ENCODE peak calls at places on chromosomes 12 and 14, in ten cellular contexts. One of them, this sample, is unnamed.

GRCh38 chr12:124236651-124237050 is 58.2 kb upstream of the RFLNA start:
- DNase-seq in activated CD4-positive, alpha-beta T cell treated with anti-CD3 and anti-CD28 coated beads, Interleukin-2, amount 10 ng/mL, durations not matched to agents 7 days and 5 days: no peak
- DNase-seq in activated naive CD8-positive, alpha-beta T cell treated with anti-CD3 and anti-CD28 coated beads for 36 hours: no peak
- DNase-seq in left kidney: no peak
- DNase-seq in MG63: peak
- DNase-seq in ACHN: peak
- DNase-seq in lower lobe of right lung: no peak
- DNase-seq in effector memory CD4-positive, alpha-beta T cell: no peak
- DNase-seq in pons: no peak
- DNase-seq in stimulated activated CD4-positive, alpha-beta T cell treated with anti-CD3 and anti-CD28 coated beads, Interleukin-12 subunit alpha, Interleukin-12 subunit beta, amount 100 ng/mL, for 4 hours: no peak
- DNase-seq in this sample: no peak

GRCh38 chr14:90522585-90523191 is 125.9 kb downstream of the CALM1 start:
- DNase-seq in effector memory CD4-positive, alpha-beta T cell: no peak
- DNase-seq in activated naive CD8-positive, alpha-beta T cell treated with anti-CD3 and anti-CD28 coated beads for 36 hours: no peak
- DNase-seq in stimulated activated CD4-positive, alpha-beta T cell treated with anti-CD3 and anti-CD28 coated beads, Interleukin-12 subunit alpha, Interleukin-12 subunit beta, amount 100 ng/mL, for 4 hours: no peak
- DNase-seq in activated CD4-positive, alpha-beta T cell treated with anti-CD3 and anti-CD28 coated beads, Interleukin-2, amount 10 ng/mL, durations not matched to agents 7 days and 5 days: no peak
- DNase-seq in lower lobe of right lung: peak
- DNase-seq in MG63: no peak
- DNase-seq in left kidney: peak
- DNase-seq in ACHN: peak
- DNase-seq in pons: no peak
- DNase-seq in this sample: no peak

GRCh38 chr12:114185036-114185435 is 218.9 kb upstream of the RBM19 start:
- DNase-seq in ACHN: no peak
- DNase-seq in left kidney: no peak
- DNase-seq in lower lobe of right lung: no peak
- DNase-seq in stimulated activated CD4-positive, alpha-beta T cell treated with anti-CD3 and anti-CD28 coated beads, Interleukin-12 subunit alpha, Interleukin-12 subunit beta, amount 100 ng/mL, for 4 hours: no peak
- DNase-seq in pons: peak
- DNase-seq in activated CD4-positive, alpha-beta T cell treated with anti-CD3 and anti-CD28 coated beads, Interleukin-2, amount 10 ng/mL, durations not matched to agents 7 days and 5 days: no peak
- DNase-seq in MG63: no peak
- DNase-seq in effector memory CD4-positive, alpha-beta T cell: no peak
- DNase-seq in activated naive CD8-positive, alpha-beta T cell treated with anti-CD3 and anti-CD28 coated beads for 36 hours: no peak
- DNase-seq in this sample: no peak

GRCh38 chr14:103846008-103846568 is 1.3 kb downstream of the PPP1R13B start:
- DNase-seq in effector memory CD4-positive, alpha-beta T cell: no peak
- DNase-seq in ACHN: no peak
- DNase-seq in pons: peak
- DNase-seq in lower lobe of right lung: no peak
- DNase-seq in activated naive CD8-positive, alpha-beta T cell treated with anti-CD3 and anti-CD28 coated beads for 36 hours: no peak
- DNase-seq in activated CD4-positive, alpha-beta T cell treated with anti-CD3 and anti-CD28 coated beads, Interleukin-2, amount 10 ng/mL, durations not matched to agents 7 days and 5 days: no peak
- DNase-seq in MG63: no peak
- DNase-seq in stimulated activated CD4-positive, alpha-beta T cell treated with anti-CD3 and anti-CD28 coated beads, Interleukin-12 subunit alpha, Interleukin-12 subunit beta, amount 100 ng/mL, for 4 hours: no peak
- DNase-seq in left kidney: no peak
- DNase-seq in this sample: no peak

GRCh38 chr12:110725267-110725666 is 17.4 kb downstream of the PPP1CC start:
- DNase-seq in MG63: no peak
- DNase-seq in effector memory CD4-positive, alpha-beta T cell: no peak
- DNase-seq in left kidney: no peak
- DNase-seq in activated CD4-positive, alpha-beta T cell treated with anti-CD3 and anti-CD28 coated beads, Interleukin-2, amount 10 ng/mL, durations not matched to agents 7 days and 5 days: no peak
- DNase-seq in pons: no peak
- DNase-seq in activated naive CD8-positive, alpha-beta T cell treated with anti-CD3 and anti-CD28 coated beads for 36 hours: no peak
- DNase-seq in ACHN: no peak
- DNase-seq in lower lobe of right lung: no peak
- DNase-seq in stimulated activated CD4-positive, alpha-beta T cell treated with anti-CD3 and anti-CD28 coated beads, Interleukin-12 subunit alpha, Interleukin-12 subunit beta, amount 100 ng/mL, for 4 hours: no peak
- DNase-seq in this sample: no peak

GRCh38 chr12:89247962-89248361 is 104.3 kb downstream of the DUSP6 start:
- DNase-seq in left kidney: no peak
- DNase-seq in lower lobe of right lung: no peak
- DNase-seq in MG63: no peak
- DNase-seq in effector memory CD4-positive, alpha-beta T cell: no peak
- DNase-seq in stimulated activated CD4-positive, alpha-beta T cell treated with anti-CD3 and anti-CD28 coated beads, Interleukin-12 subunit alpha, Interleukin-12 subunit beta, amount 100 ng/mL, for 4 hours: no peak
- DNase-seq in activated naive CD8-positive, alpha-beta T cell treated with anti-CD3 and anti-CD28 coated beads for 36 hours: no peak
- DNase-seq in activated CD4-positive, alpha-beta T cell treated with anti-CD3 and anti-CD28 coated beads, Interleukin-2, amount 10 ng/mL, durations not matched to agents 7 days and 5 days: no peak
- DNase-seq in pons: no peak
- DNase-seq in ACHN: no peak
- DNase-seq in this sample: no peak

GRCh38 chr12:69987453-69988102 is 162.6 kb downstream of the MYRFL start:
- DNase-seq in MG63: peak
- DNase-seq in left kidney: peak
- DNase-seq in lower lobe of right lung: no peak
- DNase-seq in ACHN: peak
- DNase-seq in activated naive CD8-positive, alpha-beta T cell treated with anti-CD3 and anti-CD28 coated beads for 36 hours: no peak
- DNase-seq in stimulated activated CD4-positive, alpha-beta T cell treated with anti-CD3 and anti-CD28 coated beads, Interleukin-12 subunit alpha, Interleukin-12 subunit beta, amount 100 ng/mL, for 4 hours: no peak
- DNase-seq in activated CD4-positive, alpha-beta T cell treated with anti-CD3 and anti-CD28 coated beads, Interleukin-2, amount 10 ng/mL, durations not matched to agents 7 days and 5 days: no peak
- DNase-seq in effector memory CD4-positive, alpha-beta T cell: no peak
- DNase-seq in pons: no peak
- DNase-seq in this sample: no peak

GRCh38 chr12:3432176-3432742 is 58.7 kb upstream of the PRMT8 start:
- DNase-seq in pons: no peak
- DNase-seq in lower lobe of right lung: no peak
- DNase-seq in activated naive CD8-positive, alpha-beta T cell treated with anti-CD3 and anti-CD28 coated beads for 36 hours: no peak
- DNase-seq in activated CD4-positive, alpha-beta T cell treated with anti-CD3 and anti-CD28 coated beads, Interleukin-2, amount 10 ng/mL, durations not matched to agents 7 days and 5 days: peak
- DNase-seq in left kidney: no peak
- DNase-seq in MG63: no peak
- DNase-seq in effector memory CD4-positive, alpha-beta T cell: no peak
- DNase-seq in ACHN: no peak
- DNase-seq in stimulated activated CD4-positive, alpha-beta T cell treated with anti-CD3 and anti-CD28 coated beads, Interleukin-12 subunit alpha, Interleukin-12 subunit beta, amount 100 ng/mL, for 4 hours: no peak
- DNase-seq in this sample: no peak

GRCh38 chr14:82657186-82657675 is 1123.6 kb upstream of the SEL1L start:
- DNase-seq in effector memory CD4-positive, alpha-beta T cell: no peak
- DNase-seq in activated naive CD8-positive, alpha-beta T cell treated with anti-CD3 and anti-CD28 coated beads for 36 hours: no peak
- DNase-seq in activated CD4-positive, alpha-beta T cell treated with anti-CD3 and anti-CD28 coated beads, Interleukin-2, amount 10 ng/mL, durations not matched to agents 7 days and 5 days: no peak
- DNase-seq in lower lobe of right lung: no peak
- DNase-seq in MG63: no peak
- DNase-seq in stimulated activated CD4-positive, alpha-beta T cell treated with anti-CD3 and anti-CD28 coated beads, Interleukin-12 subunit alpha, Interleukin-12 subunit beta, amount 100 ng/mL, for 4 hours: no peak
- DNase-seq in pons: no peak
- DNase-seq in left kidney: no peak
- DNase-seq in ACHN: no peak
- DNase-seq in this sample: no peak

GRCh38 chr12:122097641-122098364 is 19.2 kb downstream of the MLXIP start:
- DNase-seq in lower lobe of right lung: peak
- DNase-seq in MG63: no peak
- DNase-seq in stimulated activated CD4-positive, alpha-beta T cell treated with anti-CD3 and anti-CD28 coated beads, Interleukin-12 subunit alpha, Interleukin-12 subunit beta, amount 100 ng/mL, for 4 hours: no peak
- DNase-seq in activated CD4-positive, alpha-beta T cell treated with anti-CD3 and anti-CD28 coated beads, Interleukin-2, amount 10 ng/mL, durations not matched to agents 7 days and 5 days: no peak
- DNase-seq in pons: no peak
- DNase-seq in effector memory CD4-positive, alpha-beta T cell: no peak
- DNase-seq in ACHN: no peak
- DNase-seq in activated naive CD8-positive, alpha-beta T cell treated with anti-CD3 and anti-CD28 coated beads for 36 hours: no peak
- DNase-seq in left kidney: peak
- DNase-seq in this sample: no peak

GRCh38 chr12:127284870-127285431 is 982.0 kb upstream of the TMEM132C start:
- DNase-seq in effector memory CD4-positive, alpha-beta T cell: no peak
- DNase-seq in lower lobe of right lung: no peak
- DNase-seq in activated naive CD8-positive, alpha-beta T cell treated with anti-CD3 and anti-CD28 coated beads for 36 hours: no peak
- DNase-seq in pons: no peak
- DNase-seq in left kidney: no peak
- DNase-seq in ACHN: peak
- DNase-seq in MG63: peak
- DNase-seq in stimulated activated CD4-positive, alpha-beta T cell treated with anti-CD3 and anti-CD28 coated beads, Interleukin-12 subunit alpha, Interleukin-12 subunit beta, amount 100 ng/mL, for 4 hours: no peak
- DNase-seq in activated CD4-positive, alpha-beta T cell treated with anti-CD3 and anti-CD28 coated beads, Interleukin-2, amount 10 ng/mL, durations not matched to agents 7 days and 5 days: no peak
- DNase-seq in this sample: peak

GRCh38 chr14:51653096-51653814 is 1.5 kb downstream of the FRMD6 start:
- DNase-seq in lower lobe of right lung: no peak
- DNase-seq in activated CD4-positive, alpha-beta T cell treated with anti-CD3 and anti-CD28 coated beads, Interleukin-2, amount 10 ng/mL, durations not matched to agents 7 days and 5 days: peak
- DNase-seq in MG63: no peak
- DNase-seq in pons: peak
- DNase-seq in left kidney: peak
- DNase-seq in ACHN: peak
- DNase-seq in stimulated activated CD4-positive, alpha-beta T cell treated with anti-CD3 and anti-CD28 coated beads, Interleukin-12 subunit alpha, Interleukin-12 subunit beta, amount 100 ng/mL, for 4 hours: no peak
- DNase-seq in activated naive CD8-positive, alpha-beta T cell treated with anti-CD3 and anti-CD28 coated beads for 36 hours: no peak
- DNase-seq in effector memory CD4-positive, alpha-beta T cell: no peak
- DNase-seq in this sample: no peak

GRCh38 chr14:90201344-90201743 is 55.0 kb upstream of the PSMC1 start:
- DNase-seq in effector memory CD4-positive, alpha-beta T cell: no peak
- DNase-seq in activated naive CD8-positive, alpha-beta T cell treated with anti-CD3 and anti-CD28 coated beads for 36 hours: no peak
- DNase-seq in MG63: no peak
- DNase-seq in stimulated activated CD4-positive, alpha-beta T cell treated with anti-CD3 and anti-CD28 coated beads, Interleukin-12 subunit alpha, Interleukin-12 subunit beta, amount 100 ng/mL, for 4 hours: no peak
- DNase-seq in left kidney: no peak
- DNase-seq in pons: no peak
- DNase-seq in activated CD4-positive, alpha-beta T cell treated with anti-CD3 and anti-CD28 coated beads, Interleukin-2, amount 10 ng/mL, durations not matched to agents 7 days and 5 days: no peak
- DNase-seq in lower lobe of right lung: no peak
- DNase-seq in ACHN: no peak
- DNase-seq in this sample: no peak

GRCh38 chr14:92866181-92866752 is 56.7 kb upstream of the CHGA start:
- DNase-seq in activated naive CD8-positive, alpha-beta T cell treated with anti-CD3 and anti-CD28 coated beads for 36 hours: no peak
- DNase-seq in stimulated activated CD4-positive, alpha-beta T cell treated with anti-CD3 and anti-CD28 coated beads, Interleukin-12 subunit alpha, Interleukin-12 subunit beta, amount 100 ng/mL, for 4 hours: no peak
- DNase-seq in left kidney: no peak
- DNase-seq in pons: no peak
- DNase-seq in effector memory CD4-positive, alpha-beta T cell: no peak
- DNase-seq in MG63: no peak
- DNase-seq in ACHN: no peak
- DNase-seq in activated CD4-positive, alpha-beta T cell treated with anti-CD3 and anti-CD28 coated beads, Interleukin-2, amount 10 ng/mL, durations not matched to agents 7 days and 5 days: no peak
- DNase-seq in lower lobe of right lung: no peak
- DNase-seq in this sample: no peak

GRCh38 chr12:66902020-66902419 is 223.1 kb upstream of the GRIP1 start:
- DNase-seq in ACHN: no peak
- DNase-seq in MG63: no peak
- DNase-seq in effector memory CD4-positive, alpha-beta T cell: no peak
- DNase-seq in pons: no peak
- DNase-seq in activated CD4-positive, alpha-beta T cell treated with anti-CD3 and anti-CD28 coated beads, Interleukin-2, amount 10 ng/mL, durations not matched to agents 7 days and 5 days: no peak
- DNase-seq in lower lobe of right lung: no peak
- DNase-seq in stimulated activated CD4-positive, alpha-beta T cell treated with anti-CD3 and anti-CD28 coated beads, Interleukin-12 subunit alpha, Interleukin-12 subunit beta, amount 100 ng/mL, for 4 hours: no peak
- DNase-seq in activated naive CD8-positive, alpha-beta T cell treated with anti-CD3 and anti-CD28 coated beads for 36 hours: no peak
- DNase-seq in left kidney: no peak
- DNase-seq in this sample: no peak

GRCh38 chr14:35402323-35403084 is 2.0 kb downstream of the NFKBIA start:
- DNase-seq in activated CD4-positive, alpha-beta T cell treated with anti-CD3 and anti-CD28 coated beads, Interleukin-2, amount 10 ng/mL, durations not matched to agents 7 days and 5 days: peak
- DNase-seq in pons: no peak
- DNase-seq in MG63: no peak
- DNase-seq in effector memory CD4-positive, alpha-beta T cell: peak
- DNase-seq in left kidney: peak
- DNase-seq in lower lobe of right lung: no peak
- DNase-seq in stimulated activated CD4-positive, alpha-beta T cell treated with anti-CD3 and anti-CD28 coated beads, Interleukin-12 subunit alpha, Interleukin-12 subunit beta, amount 100 ng/mL, for 4 hours: peak
- DNase-seq in activated naive CD8-positive, alpha-beta T cell treated with anti-CD3 and anti-CD28 coated beads for 36 hours: peak
- DNase-seq in ACHN: no peak
- DNase-seq in this sample: peak

GRCh38 chr14:102932484-102933248 is 10.2 kb downstream of the AMN start:
- DNase-seq in activated CD4-positive, alpha-beta T cell treated with anti-CD3 and anti-CD28 coated beads, Interleukin-2, amount 10 ng/mL, durations not matched to agents 7 days and 5 days: no peak
- DNase-seq in stimulated activated CD4-positive, alpha-beta T cell treated with anti-CD3 and anti-CD28 coated beads, Interleukin-12 subunit alpha, Interleukin-12 subunit beta, amount 100 ng/mL, for 4 hours: no peak
- DNase-seq in left kidney: no peak
- DNase-seq in ACHN: no peak
- DNase-seq in pons: no peak
- DNase-seq in MG63: no peak
- DNase-seq in activated naive CD8-positive, alpha-beta T cell treated with anti-CD3 and anti-CD28 coated beads for 36 hours: no peak
- DNase-seq in effector memory CD4-positive, alpha-beta T cell: no peak
- DNase-seq in lower lobe of right lung: peak
- DNase-seq in this sample: no peak

GRCh38 chr12:2693204-2693860 is 101.4 kb upstream of the FKBP4 start:
- DNase-seq in activated naive CD8-positive, alpha-beta T cell treated with anti-CD3 and anti-CD28 coated beads for 36 hours: no peak
- DNase-seq in effector memory CD4-positive, alpha-beta T cell: no peak
- DNase-seq in ACHN: no peak
- DNase-seq in activated CD4-positive, alpha-beta T cell treated with anti-CD3 and anti-CD28 coated beads, Interleukin-2, amount 10 ng/mL, durations not matched to agents 7 days and 5 days: peak
- DNase-seq in left kidney: peak
- DNase-seq in MG63: no peak
- DNase-seq in pons: no peak
- DNase-seq in lower lobe of right lung: no peak
- DNase-seq in stimulated activated CD4-positive, alpha-beta T cell treated with anti-CD3 and anti-CD28 coated beads, Interleukin-12 subunit alpha, Interleukin-12 subunit beta, amount 100 ng/mL, for 4 hours: no peak
- DNase-seq in this sample: no peak

GRCh38 chr12:9667403-9667802 is 2.1 kb upstream of the CLEC2D start:
- DNase-seq in ACHN: no peak
- DNase-seq in MG63: no peak
- DNase-seq in stimulated activated CD4-positive, alpha-beta T cell treated with anti-CD3 and anti-CD28 coated beads, Interleukin-12 subunit alpha, Interleukin-12 subunit beta, amount 100 ng/mL, for 4 hours: no peak
- DNase-seq in activated naive CD8-positive, alpha-beta T cell treated with anti-CD3 and anti-CD28 coated beads for 36 hours: no peak
- DNase-seq in left kidney: no peak
- DNase-seq in pons: no peak
- DNase-seq in lower lobe of right lung: no peak
- DNase-seq in effector memory CD4-positive, alpha-beta T cell: no peak
- DNase-seq in activated CD4-positive, alpha-beta T cell treated with anti-CD3 and anti-CD28 coated beads, Interleukin-2, amount 10 ng/mL, durations not matched to agents 7 days and 5 days: no peak
- DNase-seq in this sample: no peak

GRCh38 chr12:46786774-46787173 is 39.0 kb downstream of the SLC38A4 start:
- DNase-seq in activated naive CD8-positive, alpha-beta T cell treated with anti-CD3 and anti-CD28 coated beads for 36 hours: no peak
- DNase-seq in activated CD4-positive, alpha-beta T cell treated with anti-CD3 and anti-CD28 coated beads, Interleukin-2, amount 10 ng/mL, durations not matched to agents 7 days and 5 days: no peak
- DNase-seq in lower lobe of right lung: no peak
- DNase-seq in MG63: peak
- DNase-seq in ACHN: no peak
- DNase-seq in pons: no peak
- DNase-seq in stimulated activated CD4-positive, alpha-beta T cell treated with anti-CD3 and anti-CD28 coated beads, Interleukin-12 subunit alpha, Interleukin-12 subunit beta, amount 100 ng/mL, for 4 hours: no peak
- DNase-seq in effector memory CD4-positive, alpha-beta T cell: no peak
- DNase-seq in left kidney: no peak
- DNase-seq in this sample: no peak

GRCh38 chr12:63948211-63948610 is 103.7 kb downstream of the SRGAP1 start:
- DNase-seq in left kidney: no peak
- DNase-seq in activated naive CD8-positive, alpha-beta T cell treated with anti-CD3 and anti-CD28 coated beads for 36 hours: no peak
- DNase-seq in ACHN: no peak
- DNase-seq in activated CD4-positive, alpha-beta T cell treated with anti-CD3 and anti-CD28 coated beads, Interleukin-2, amount 10 ng/mL, durations not matched to agents 7 days and 5 days: no peak
- DNase-seq in effector memory CD4-positive, alpha-beta T cell: no peak
- DNase-seq in stimulated activated CD4-positive, alpha-beta T cell treated with anti-CD3 and anti-CD28 coated beads, Interleukin-12 subunit alpha, Interleukin-12 subunit beta, amount 100 ng/mL, for 4 hours: no peak
- DNase-seq in MG63: no peak
- DNase-seq in lower lobe of right lung: no peak
- DNase-seq in pons: no peak
- DNase-seq in this sample: no peak

GRCh38 chr12:49259452-49259851 is 5.4 kb upstream of the TUBA1C start:
- DNase-seq in activated naive CD8-positive, alpha-beta T cell treated with anti-CD3 and anti-CD28 coated beads for 36 hours: no peak
- DNase-seq in effector memory CD4-positive, alpha-beta T cell: no peak
- DNase-seq in activated CD4-positive, alpha-beta T cell treated with anti-CD3 and anti-CD28 coated beads, Interleukin-2, amount 10 ng/mL, durations not matched to agents 7 days and 5 days: no peak
- DNase-seq in stimulated activated CD4-positive, alpha-beta T cell treated with anti-CD3 and anti-CD28 coated beads, Interleukin-12 subunit alpha, Interleukin-12 subunit beta, amount 100 ng/mL, for 4 hours: no peak
- DNase-seq in lower lobe of right lung: no peak
- DNase-seq in left kidney: no peak
- DNase-seq in ACHN: no peak
- DNase-seq in pons: no peak
- DNase-seq in MG63: no peak
- DNase-seq in this sample: no peak

GRCh38 chr12:107435072-107435471 is 250.5 kb upstream of the PWP1 start:
- DNase-seq in left kidney: peak
- DNase-seq in MG63: no peak
- DNase-seq in stimulated activated CD4-positive, alpha-beta T cell treated with anti-CD3 and anti-CD28 coated beads, Interleukin-12 subunit alpha, Interleukin-12 subunit beta, amount 100 ng/mL, for 4 hours: no peak
- DNase-seq in ACHN: no peak
- DNase-seq in pons: no peak
- DNase-seq in effector memory CD4-positive, alpha-beta T cell: no peak
- DNase-seq in activated naive CD8-positive, alpha-beta T cell treated with anti-CD3 and anti-CD28 coated beads for 36 hours: no peak
- DNase-seq in activated CD4-positive, alpha-beta T cell treated with anti-CD3 and anti-CD28 coated beads, Interleukin-2, amount 10 ng/mL, durations not matched to agents 7 days and 5 days: no peak
- DNase-seq in lower lobe of right lung: no peak
- DNase-seq in this sample: no peak

GRCh38 chr12:8499616-8500015 is 13.7 kb upstream of the CLEC4D start:
- DNase-seq in effector memory CD4-positive, alpha-beta T cell: no peak
- DNase-seq in MG63: no peak
- DNase-seq in activated CD4-positive, alpha-beta T cell treated with anti-CD3 and anti-CD28 coated beads, Interleukin-2, amount 10 ng/mL, durations not matched to agents 7 days and 5 days: no peak
- DNase-seq in ACHN: no peak
- DNase-seq in stimulated activated CD4-positive, alpha-beta T cell treated with anti-CD3 and anti-CD28 coated beads, Interleukin-12 subunit alpha, Interleukin-12 subunit beta, amount 100 ng/mL, for 4 hours: no peak
- DNase-seq in pons: no peak
- DNase-seq in left kidney: no peak
- DNase-seq in lower lobe of right lung: no peak
- DNase-seq in activated naive CD8-positive, alpha-beta T cell treated with anti-CD3 and anti-CD28 coated beads for 36 hours: no peak
- DNase-seq in this sample: no peak

GRCh38 chr14:32545858-32546210 is 216.7 kb downstream of the AKAP6 start:
- DNase-seq in activated CD4-positive, alpha-beta T cell treated with anti-CD3 and anti-CD28 coated beads, Interleukin-2, amount 10 ng/mL, durations not matched to agents 7 days and 5 days: no peak
- DNase-seq in ACHN: no peak
- DNase-seq in activated naive CD8-positive, alpha-beta T cell treated with anti-CD3 and anti-CD28 coated beads for 36 hours: no peak
- DNase-seq in effector memory CD4-positive, alpha-beta T cell: no peak
- DNase-seq in pons: no peak
- DNase-seq in lower lobe of right lung: no peak
- DNase-seq in left kidney: no peak
- DNase-seq in stimulated activated CD4-positive, alpha-beta T cell treated with anti-CD3 and anti-CD28 coated beads, Interleukin-12 subunit alpha, Interleukin-12 subunit beta, amount 100 ng/mL, for 4 hours: no peak
- DNase-seq in MG63: no peak
- DNase-seq in this sample: no peak

GRCh38 chr12:10956085-10956484 is 17.0 kb upstream of the TAS2R14 start:
- DNase-seq in left kidney: no peak
- DNase-seq in stimulated activated CD4-positive, alpha-beta T cell treated with anti-CD3 and anti-CD28 coated beads, Interleukin-12 subunit alpha, Interleukin-12 subunit beta, amount 100 ng/mL, for 4 hours: no peak
- DNase-seq in effector memory CD4-positive, alpha-beta T cell: no peak
- DNase-seq in lower lobe of right lung: no peak
- DNase-seq in MG63: no peak
- DNase-seq in activated CD4-positive, alpha-beta T cell treated with anti-CD3 and anti-CD28 coated beads, Interleukin-2, amount 10 ng/mL, durations not matched to agents 7 days and 5 days: no peak
- DNase-seq in pons: no peak
- DNase-seq in activated naive CD8-positive, alpha-beta T cell treated with anti-CD3 and anti-CD28 coated beads for 36 hours: no peak
- DNase-seq in ACHN: no peak
- DNase-seq in this sample: no peak

GRCh38 chr14:50417853-50418252 is 21.2 kb upstream of the CDKL1 start:
- DNase-seq in pons: no peak
- DNase-seq in lower lobe of right lung: no peak
- DNase-seq in effector memory CD4-positive, alpha-beta T cell: no peak
- DNase-seq in stimulated activated CD4-positive, alpha-beta T cell treated with anti-CD3 and anti-CD28 coated beads, Interleukin-12 subunit alpha, Interleukin-12 subunit beta, amount 100 ng/mL, for 4 hours: no peak
- DNase-seq in MG63: no peak
- DNase-seq in left kidney: no peak
- DNase-seq in activated CD4-positive, alpha-beta T cell treated with anti-CD3 and anti-CD28 coated beads, Interleukin-2, amount 10 ng/mL, durations not matched to agents 7 days and 5 days: no peak
- DNase-seq in ACHN: no peak
- DNase-seq in activated naive CD8-positive, alpha-beta T cell treated with anti-CD3 and anti-CD28 coated beads for 36 hours: no peak
- DNase-seq in this sample: no peak

GRCh38 chr12:127899981-127900380 is 367.0 kb upstream of the TMEM132C start:
- DNase-seq in MG63: no peak
- DNase-seq in activated CD4-positive, alpha-beta T cell treated with anti-CD3 and anti-CD28 coated beads, Interleukin-2, amount 10 ng/mL, durations not matched to agents 7 days and 5 days: no peak
- DNase-seq in lower lobe of right lung: no peak
- DNase-seq in stimulated activated CD4-positive, alpha-beta T cell treated with anti-CD3 and anti-CD28 coated beads, Interleukin-12 subunit alpha, Interleukin-12 subunit beta, amount 100 ng/mL, for 4 hours: no peak
- DNase-seq in left kidney: peak
- DNase-seq in activated naive CD8-positive, alpha-beta T cell treated with anti-CD3 and anti-CD28 coated beads for 36 hours: no peak
- DNase-seq in ACHN: no peak
- DNase-seq in effector memory CD4-positive, alpha-beta T cell: no peak
- DNase-seq in pons: no peak
- DNase-seq in this sample: no peak

This sample was measured in T-helper 1 cell.